ENCODE peak calls at places on chromosomes 13 and 19, in eight cellular contexts. C is heart left ventricle; G is omental fat pad; X is SW480; Q is lung; A is thoracic aorta; L is stimulated activated CD4-positive, alpha-beta T cell treated with anti-CD3 and anti-CD28 coated beads, Interleukin-2, amount 100 ng/mL, for 48 hours; Z is Daoy. H is an unnamed sample.
A peak's percentile ranks its signal among the peaks of the same experiment; 100 is the strongest.

GRCh38 chr13:44431150-44431549 is 57.5 kb downstream of the SERP2 start:
- DNase-seq in C (no peak), G (no peak), X (peak; percentile 79), Q (no peak), A (no peak), L (no peak), Z (no peak), H (no peak)

GRCh38 chr13:38767506-38768265 is 80.8 kb downstream of the FREM2 start:
- DNase-seq in C (no peak), G (no peak), X (no peak), Q (no peak), A (no peak), L (no peak), Z (no peak), H (no peak)

GRCh38 chr13:44044544-44045178 is 165.0 kb downstream of the LACC1 start:
- DNase-seq in C (no peak), G (no peak), X (no peak), Q (no peak), A (no peak), L (no peak), Z (no peak), H (no peak)

GRCh38 chr13:64993514-64994164 is 2236.5 kb downstream of the PCDH9 start:
- DNase-seq in C (no peak), G (no peak), X (no peak), Q (no peak), A (no peak), L (no peak), Z (no peak), H (no peak)

GRCh38 chr13:60620611-60621395 is 223.8 kb downstream of the TDRD3 start:
- DNase-seq in C (no peak), G (no peak), X (no peak), Q (no peak), A (no peak), L (no peak), Z (no peak), H (no peak)

GRCh38 chr13:34611678-34612077 is 330.4 kb upstream of the NBEA start:
- DNase-seq in C (no peak), G (no peak), X (no peak), Q (no peak), A (no peak), L (no peak), Z (no peak), H (no peak)

GRCh38 chr13:104114111-104114510 is 1047.9 kb upstream of the SLC10A2 start:
- DNase-seq in C (no peak), G (no peak), X (no peak), Q (no peak), A (no peak), L (no peak), Z (no peak), H (no peak)

GRCh38 chr13:23610966-23611486 is 40.8 kb downstream of the TNFRSF19 start:
- DNase-seq in C (peak; percentile 67), G (no peak), X (no peak), Q (no peak), A (no peak), L (no peak), Z (no peak), H (no peak)

GRCh38 chr19:2329162-2329505 is 650 bp downstream of the SPPL2B start:
- DNase-seq in C (no peak), G (no peak), X (no peak), Q (no peak), A (no peak), L (no peak), Z (no peak), H (no peak)

GRCh38 chr13:113393226-113393571 is 29.3 kb upstream of the GRTP1 start:
- DNase-seq in C (no peak), G (no peak), X (no peak), Q (no peak), A (no peak), L (no peak), Z (no peak), H (no peak)

GRCh38 chr13:84648069-84648640 is 765.9 kb upstream of the SLITRK1 start:
- DNase-seq in C (no peak), G (no peak), X (no peak), Q (no peak), A (no peak), L (no peak), Z (no peak), H (no peak)

GRCh38 chr13:33403807-33404362 is 118.3 kb upstream of the STARD13 start:
- DNase-seq in C (no peak), G (no peak), X (no peak), Q (no peak), A (no peak), L (no peak), Z (no peak), H (no peak)

GRCh38 chr13:73162912-73163911 is 104.4 kb downstream of the KLF5 start:
- DNase-seq in C (no peak), G (no peak), X (peak; percentile 99), Q (no peak), A (no peak), L (no peak), Z (no peak), H (no peak)

GRCh38 chr19:3520166-3521103 is 14.3 kb downstream of the FZR1 start:
- DNase-seq in C (no peak), G (no peak), X (peak; percentile 70), Q (no peak), A (no peak), L (no peak), Z (no peak), H (no peak)

GRCh38 chr19:6674868-6675305 is 4.9 kb upstream of the TNFSF14 start:
- DNase-seq in C (peak; percentile 42), G (no peak), X (peak; percentile 72), Q (peak; percentile 48), A (no peak), L (peak; percentile 84), Z (peak; percentile 93), H (peak; percentile 81)

GRCh38 chr19:2061936-2062729 is 11.1 kb upstream of the MKNK2 start:
- DNase-seq in C (no peak), G (no peak), X (no peak), Q (no peak), A (no peak), L (no peak), Z (no peak), H (peak; percentile 62)

H was measured in ureter.